ENCODE peak calls at places on chromosomes 3 and 15, in six cellular contexts. J, M, P, K, Q and C are unnamed samples. For H3K27me3, the result is how much of the 10 kb centered on the place peaks cover.

GRCh38 chr15:57463360-57463759 is 87.1 kb downstream of the CGNL1 start:
- DNase-seq in J (no peak), M (peak), P (no peak), K (no peak), Q (no peak), C (no peak)

GRCh38 chr3:68876112-68876713 is 56.1 kb downstream of the TAFA4 start:
- DNase-seq in J (no peak), M (no peak), P (no peak), K (peak), Q (no peak), C (no peak)

GRCh38 chr3:20574746-20575145 is 388.7 kb upstream of the SGO1 start:
- DNase-seq in J (no peak), M (no peak), P (no peak), K (no peak), Q (no peak), C (no peak)

GRCh38 chr3:98727638-98728037 is 35.5 kb upstream of the ST3GAL6 start:
- DNase-seq in J (no peak), M (no peak), P (no peak), K (no peak), Q (no peak), C (no peak)

GRCh38 chr15:60070838-60071493 is 66.9 kb downstream of the FOXB1 start:
- DNase-seq in J (peak), M (no peak), P (no peak), K (no peak), Q (no peak), C (no peak)

GRCh38 chr3:195001961-195002861 is 268.7 kb downstream of the XXYLT1 start:
- DNase-seq in J (peak), M (peak), P (peak), K (no peak), Q (peak), C (peak)

GRCh38 chr15:73318463-73319351 is 50.1 kb downstream of the HCN4 start:
- DNase-seq in J (no peak), M (no peak), P (no peak), K (no peak), Q (peak), C (no peak)

GRCh38 chr15:44535509-44536297 is 1.2 kb upstream of the EIF3J start:
- DNase-seq in J (no peak), M (no peak), P (no peak), K (peak), Q (no peak), C (peak)

GRCh38 chr3:59862686-59863085 is 812.9 kb upstream of the CFAP20DC start:
- DNase-seq in J (no peak), M (no peak), P (no peak), K (no peak), Q (no peak), C (no peak)

GRCh38 chr15:55829826-55830225 is 86.9 kb upstream of the PRTG start:
- DNase-seq in J (no peak), M (no peak), P (no peak), K (no peak), Q (no peak), C (no peak)

DNA sequence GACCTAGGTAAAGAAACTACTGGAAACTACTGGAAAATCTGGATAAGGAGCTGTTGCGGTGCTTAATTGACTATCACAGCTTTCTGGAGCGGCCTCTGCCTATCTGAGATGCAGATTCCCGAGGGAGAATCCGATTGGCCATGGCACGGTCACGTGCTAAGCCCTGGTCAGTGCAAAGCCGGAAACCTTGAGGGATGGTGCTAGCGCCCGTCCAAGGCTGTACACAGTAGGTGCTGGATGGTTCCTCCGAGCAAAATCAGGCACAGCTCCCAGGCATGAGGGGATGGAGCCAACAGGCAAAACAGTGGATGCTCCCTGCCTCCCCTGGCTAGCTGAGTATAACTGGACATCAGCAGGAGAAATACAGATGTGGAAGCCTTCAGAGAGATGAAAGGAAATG is 238.7 kb upstream of the HES1 start:
- DNase-seq in J (no peak), M (no peak), P (peak), K (no peak), Q (no peak), C (no peak)
- H3K27me3 ChIP-seq in J (under half), M (under half), P (under half), K (under half), Q (under half), C (under half)

GRCh38 chr15:91200101-91200754 is 100.2 kb downstream of the SV2B start:
- DNase-seq in J (no peak), M (no peak), P (no peak), K (no peak), Q (no peak), C (no peak)

GRCh38 chr15:91203619-91204018 is 103.6 kb downstream of the SV2B start:
- DNase-seq in J (no peak), M (no peak), P (no peak), K (no peak), Q (no peak), C (no peak)

GRCh38 chr15:91202510-91202909 is 102.5 kb downstream of the SV2B start:
- DNase-seq in J (no peak), M (no peak), P (no peak), K (no peak), Q (no peak), C (no peak)

GRCh38 chr15:91196768-91197167 is 96.7 kb downstream of the SV2B start:
- DNase-seq in J (no peak), M (no peak), P (no peak), K (no peak), Q (no peak), C (no peak)

DNA sequence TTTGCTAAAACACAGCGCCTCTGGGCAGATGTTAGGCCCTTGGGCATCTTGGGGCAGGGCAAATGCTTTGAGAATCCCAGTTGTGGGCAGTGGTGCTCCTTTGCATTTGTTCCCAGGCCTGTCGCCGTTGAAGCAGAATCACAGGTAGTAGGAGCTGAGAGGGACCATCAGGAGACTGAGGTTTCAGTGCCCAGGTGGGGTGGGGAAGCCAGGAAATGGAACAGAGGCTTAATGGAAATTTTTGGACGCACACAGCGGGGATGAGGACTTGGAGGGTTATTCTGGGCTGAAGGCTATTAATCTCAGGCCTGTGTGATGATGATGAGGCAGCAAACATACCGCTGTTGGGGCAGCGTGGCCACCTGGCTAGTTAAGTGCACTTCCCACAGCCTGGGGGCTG is 99.5 kb downstream of the SV2B start:
- DNase-seq in J (no peak), M (no peak), P (no peak), K (no peak), Q (no peak), C (no peak)
- H3K27me3 ChIP-seq in J (half or more), M (under half), P (under half), K (under half), Q (under half), C (under half)

GRCh38 chr15:89442671-89443307 is 53.6 kb downstream of the RHCG start:
- DNase-seq in J (no peak), M (peak), P (peak), K (no peak), Q (no peak), C (no peak)

GRCh38 chr15:89446260-89446891 is 50.0 kb downstream of the RHCG start:
- DNase-seq in J (no peak), M (no peak), P (no peak), K (no peak), Q (no peak), C (no peak)

GRCh38 chr15:89444241-89444797 is 52.1 kb downstream of the RHCG start:
- DNase-seq in J (no peak), M (no peak), P (no peak), K (no peak), Q (no peak), C (no peak)

GRCh38 chr15:89445553-89445952 is 50.8 kb downstream of the RHCG start:
- DNase-seq in J (no peak), M (no peak), P (no peak), K (no peak), Q (no peak), C (no peak)

GRCh38 chr15:89444855-89445254 is 51.5 kb downstream of the RHCG start:
- DNase-seq in J (no peak), M (no peak), P (no peak), K (no peak), Q (no peak), C (no peak)
- H3K27me3 ChIP-seq in J (under half), M (under half), P (under half), K (under half), Q (under half), C (under half)

GRCh38 chr3:129009266-129009665 is 8.2 kb downstream of the EFCC1 start:
- DNase-seq in J (no peak), M (no peak), P (no peak), K (no peak), Q (no peak), C (no peak)
- H3K27me3 ChIP-seq in J (under half), M (under half), P (under half), K (under half), Q (under half), C (under half)